ENCODE peak calls at places on chromosomes 2 and 18, in five cellular contexts. H is H1, P is HCT116, Q is K562, Y is GM12878. E is an unnamed sample.

GRCh38 chr18:74250131-74250530 is 41.6 kb downstream of the CYB5A start:
- DNase-seq in H (no peak), P (no peak), Q (no peak), Y (no peak), E (no peak)

GRCh38 chr2:241208058-241208457 is 19.6 kb downstream of the ANO7 start:
- DNase-seq in H (no peak), P (no peak), Q (no peak), Y (no peak), E (no peak)

GRCh38 chr2:56018202-56018601 is 94.6 kb upstream of the EFEMP1 start:
- DNase-seq in H (no peak), P (no peak), Q (no peak), Y (no peak), E (no peak)

GRCh38 chr18:6543330-6543908 is 128.7 kb upstream of the L3MBTL4 start:
- DNase-seq in H (no peak), P (no peak), Q (no peak), Y (no peak), E (peak; percentile 14)

GRCh38 chr2:219406861-219407230 is 11.3 kb upstream of the DES start:
- DNase-seq in H (no peak), P (no peak), Q (no peak), Y (no peak), E (no peak)

GRCh38 chr2:233430091-233430490 is 75.8 kb downstream of the DGKD start:
- DNase-seq in H (no peak), P (no peak), Q (no peak), Y (no peak), E (no peak)

GRCh38 chr2:206657087-206657486 is 14.8 kb downstream of the FAM237A start:
- DNase-seq in H (no peak), P (no peak), Q (no peak), Y (no peak), E (no peak)

GRCh38 chr18:79030680-79031079 is 38.5 kb upstream of the ATP9B start:
- DNase-seq in H (no peak), P (no peak), Q (no peak), Y (no peak), E (no peak)

GRCh38 chr2:71620116-71620515 is 166.8 kb downstream of the DYSF start:
- DNase-seq in H (no peak), P (no peak), Q (no peak), Y (no peak), E (no peak)

GRCh38 chr2:221624475-221624874 is 52.4 kb upstream of the EPHA4 start:
- DNase-seq in H (no peak), P (no peak), Q (no peak), Y (no peak), E (no peak)

GRCh38 chr18:49976810-49977209 is 163.5 kb upstream of the ACAA2 start:
- DNase-seq in H (no peak), P (no peak), Q (no peak), Y (no peak), E (no peak)

GRCh38 chr18:56568986-56569385 is 69.4 kb downstream of the TXNL1 start:
- DNase-seq in H (no peak), P (no peak), Q (no peak), Y (no peak), E (no peak)

GRCh38 chr18:78814321-78814720 is 165.3 kb upstream of the SALL3 start:
- DNase-seq in H (peak; percentile 7), P (no peak), Q (no peak), Y (no peak), E (peak; percentile 9)

GRCh38 chr2:130726614-130727180 is 2.2 kb upstream of the GPR148 start:
- DNase-seq in H (no peak), P (no peak), Q (no peak), Y (no peak), E (no peak)

GRCh38 chr2:130728549-130729310 is at the start of gene GPR148:
- DNase-seq in H (no peak), P (no peak), Q (no peak), Y (no peak), E (no peak)

GRCh38 chr2:130729311-130730299 is 735 bp downstream of the GPR148 start:
- DNase-seq in H (no peak), P (no peak), Q (no peak), Y (no peak), E (no peak)

GRCh38 chr2:130727286-130727924 is 1.5 kb upstream of the GPR148 start:
- DNase-seq in H (peak; percentile 83), P (peak; percentile 52), Q (peak; percentile 97), Y (peak; percentile 48), E (no peak)

GRCh38 chr2:130728007-130728454 is 839 bp upstream of the GPR148 start:
- DNase-seq in H (no peak), P (no peak), Q (no peak), Y (no peak), E (no peak)
- H3K27ac ChIP-seq in H (no peak overlapping the region), P (no peak overlapping the region), Q (no peak overlapping the region), Y (no peak overlapping the region), E (no peak overlapping the region)

GRCh38 chr18:398866-399637 is 101.4 kb downstream of the COLEC12 start:
- DNase-seq in H (no peak), P (no peak), Q (no peak), Y (no peak), E (no peak)
- TF ChIP-seq SRF in H (no peak), P (no peak), Q (no peak), Y (no peak), E (no peak)

GRCh38 chr2:24075259-24075658 is 867 bp downstream of the SF3B6 start:
- DNase-seq in H (no peak), P (no peak), Q (no peak), Y (no peak), E (no peak)

GRCh38 chr2:24075915-24076848 is at the start of gene SF3B6:
- DNase-seq in H (peak; percentile 100), P (peak; percentile 99), Q (peak; percentile 95), Y (peak; percentile 98), E (peak; percentile 99)

GRCh38 chr2:24076849-24077534 is 866 bp upstream of the SF3B6 start:
- DNase-seq in H (no peak), P (no peak), Q (no peak), Y (no peak), E (no peak)

GRCh38 chr2:24077879-24078278 is 1.8 kb upstream of the SF3B6 start:
- DNase-seq in H (no peak), P (no peak), Q (no peak), Y (no peak), E (no peak)

DNA sequence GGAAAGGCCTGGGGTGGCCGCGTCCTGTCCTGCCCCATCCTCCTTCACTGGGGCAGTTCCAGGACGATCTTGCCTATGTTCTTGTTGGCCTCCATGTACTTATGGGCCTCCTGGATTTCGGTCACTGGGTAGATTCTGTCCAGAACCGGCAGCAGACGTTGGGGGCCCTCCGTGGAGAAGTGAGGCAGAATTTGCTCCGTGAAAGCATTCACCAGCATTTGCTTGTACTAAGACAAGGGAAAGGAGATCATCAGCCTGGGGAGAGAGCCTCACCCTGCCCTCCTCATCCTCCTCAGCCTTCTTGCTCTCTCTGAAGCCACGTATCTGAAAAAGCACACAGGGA is 1.4 kb upstream of the SF3B6 start:
- DNase-seq in H (no peak), P (no peak), Q (no peak), Y (no peak), E (no peak)
- H3K27ac ChIP-seq in H (no peak overlapping the region), P (peak overlapping the region; percentile 81), Q (peak overlapping the region; percentile 60), Y (no peak overlapping the region), E (peak overlapping the region; percentile 36)

GRCh38 chr2:108987111-108987510 is 1.9 kb downstream of the EDAR start:
- DNase-seq in H (no peak), P (no peak), Q (no peak), Y (no peak), E (no peak)

GRCh38 chr2:108993095-108993937 is 4.3 kb upstream of the EDAR start:
- DNase-seq in H (no peak), P (no peak), Q (no peak), Y (no peak), E (peak; percentile 63)

GRCh38 chr2:108988076-108988795 is 784 bp downstream of the EDAR start:
- DNase-seq in H (no peak), P (no peak), Q (no peak), Y (no peak), E (no peak)

GRCh38 chr2:108994250-108994649 is 5.2 kb upstream of the EDAR start:
- DNase-seq in H (no peak), P (no peak), Q (no peak), Y (no peak), E (no peak)

DNA sequence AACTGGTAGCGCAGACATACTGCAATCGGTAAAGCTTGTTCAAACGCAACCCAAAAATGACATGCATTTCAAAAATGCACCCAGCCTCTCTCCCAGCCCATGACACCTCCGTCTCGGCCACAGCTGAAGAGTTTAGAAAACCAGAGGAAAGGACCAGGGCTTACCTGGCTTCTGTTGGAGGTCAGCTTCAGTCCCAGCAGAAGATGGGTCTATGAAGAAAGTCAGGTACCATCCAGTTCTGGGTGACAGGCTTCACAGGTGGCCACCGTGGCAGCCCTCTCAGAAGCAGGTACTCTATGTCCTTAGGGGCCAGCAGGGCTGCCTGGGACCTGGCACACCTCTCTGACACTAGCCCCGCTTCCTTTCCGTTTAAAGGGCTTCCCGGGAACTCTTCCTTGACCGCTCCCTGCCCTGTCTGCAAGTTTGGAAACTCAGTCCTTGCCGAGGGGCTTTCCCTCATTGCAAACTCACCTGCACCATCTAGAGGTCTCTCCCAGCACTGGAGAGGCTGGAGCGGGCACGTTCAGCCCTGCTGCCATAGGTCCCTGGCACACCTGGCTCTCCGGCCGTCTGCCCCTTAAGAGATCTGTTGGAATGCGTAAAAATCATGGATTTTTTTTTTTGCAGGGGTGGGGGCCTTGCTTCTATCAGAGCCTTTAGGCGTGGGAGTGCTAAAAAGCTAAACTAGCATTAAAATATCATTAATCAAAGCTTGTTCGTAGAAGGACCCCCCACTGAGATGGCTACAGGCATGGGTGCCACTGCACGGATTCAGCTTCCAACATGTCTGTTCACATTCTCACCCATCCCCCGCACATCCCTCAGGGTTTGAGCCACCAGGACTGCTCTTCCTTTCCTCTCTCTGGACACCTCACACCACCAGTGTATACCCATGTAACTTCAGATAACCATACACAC is at the start of gene EDAR:
- DNase-seq in H (peak; percentile 51), P (peak; percentile 57), Q (no peak), Y (no peak), E (peak; percentile 54)
- TF ChIP-seq SRF in H (no peak), P (no peak), Q (no peak), Y (no peak), E (no peak)

GRCh38 chr18:22164337-22165048 is 4.9 kb upstream of the GATA6 start:
- DNase-seq in H (no peak), P (no peak), Q (no peak), Y (no peak), E (no peak)
- H3K27ac ChIP-seq in H (no peak overlapping the region), P (no peak overlapping the region), Q (no peak overlapping the region), Y (no peak overlapping the region), E (no peak overlapping the region)

E was measured in HepG2.